ENCODE peak calls at places on chromosome 5, in five cellular contexts. X is HFF-Myc; C is lower leg skin; J is CD4-positive, alpha-beta memory T cell; V is GM12878. E is an unnamed sample.

GRCh38 chr5:92309336-92309991 is 926.3 kb upstream of the ARRDC3 start:
- DNase-seq in J (no peak), X (peak), C (no peak), V (no peak), E (peak)

GRCh38 chr5:78300464-78301045 is 6.1 kb upstream of the AP3B1 start:
- DNase-seq in C (no peak), V (no peak), X (no peak), J (peak), E (peak)

GRCh38 chr5:106097308-106097707 is 1573.4 kb downstream of the EFNA5 start:
- DNase-seq in C (no peak), J (no peak), V (no peak), X (no peak), E (no peak)

GRCh38 chr5:56974241-56974640 is 22.3 kb upstream of the MIER3 start:
- DNase-seq in J (no peak), C (no peak), V (no peak), X (no peak), E (no peak)

GRCh38 chr5:112594060-112594850 is 143.4 kb upstream of the APC start:
- DNase-seq in V (no peak), C (no peak), X (no peak), J (no peak), E (no peak)

GRCh38 chr5:57736716-57737115 is 254.1 kb upstream of the ACTBL2 start:
- DNase-seq in C (no peak), X (no peak), J (no peak), V (no peak), E (no peak)

GRCh38 chr5:15585826-15586591 is 86.0 kb downstream of the FBXL7 start:
- DNase-seq in V (no peak), C (no peak), J (no peak), X (no peak), E (no peak)

GRCh38 chr5:178564386-178564785 is 25.8 kb downstream of the COL23A1 start:
- DNase-seq in C (no peak), V (no peak), J (no peak), X (no peak), E (no peak)

GRCh38 chr5:173495225-173495904 is 121.1 kb downstream of the BOD1 start:
- DNase-seq in X (no peak), J (no peak), V (no peak), C (peak), E (no peak)

GRCh38 chr5:163269624-163270023 is 167.8 kb upstream of the CCNG1 start:
- DNase-seq in V (no peak), X (no peak), C (no peak), J (no peak), E (peak)

GRCh38 chr5:172641359-172642045 is 439 bp downstream of the NEURL1B start:
- DNase-seq in J (no peak), C (no peak), X (no peak), V (no peak), E (no peak)

GRCh38 chr5:168409601-168410458 is 76.4 kb upstream of the RARS1 start:
- DNase-seq in C (no peak), V (peak), J (peak), X (no peak), E (peak)

GRCh38 chr5:116576043-116576713 is 1.6 kb upstream of the SEMA6A start:
- DNase-seq in C (peak), J (no peak), X (peak), V (no peak), E (peak)

GRCh38 chr5:151270599-151270998 is 17.6 kb downstream of the GM2A start:
- DNase-seq in C (no peak), J (no peak), V (peak), X (no peak), E (no peak)

GRCh38 chr5:72255670-72256069 is 64.4 kb downstream of the MRPS27 start:
- DNase-seq in C (no peak), X (no peak), V (no peak), J (no peak), E (no peak)

DNA sequence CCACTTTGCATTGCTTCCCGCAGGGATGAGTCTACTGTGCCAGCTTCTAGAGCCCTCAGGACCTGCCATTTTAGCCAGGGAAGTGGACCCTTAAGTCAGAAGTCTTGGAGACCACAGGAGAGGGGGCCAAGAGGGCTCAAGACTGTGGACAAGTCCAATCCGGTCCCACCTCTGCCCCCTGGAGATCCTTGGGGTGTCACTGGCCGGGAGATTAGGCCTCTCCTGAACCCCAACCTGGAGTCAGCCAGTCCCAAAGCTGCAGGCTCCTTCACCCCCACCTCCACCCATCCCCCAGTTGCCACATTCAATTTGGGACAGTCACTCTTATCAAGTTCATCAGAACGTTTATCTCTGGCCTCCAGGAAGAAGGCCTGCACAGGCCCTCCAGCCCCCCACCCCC is 316 bp downstream of the SLC23A1 start:
- DNase-seq in J (no peak), C (no peak), X (no peak), V (no peak), E (no peak)
- H3K4me3 ChIP-seq in J (no peak), C (no peak), X (no peak), V (no peak), E (no peak)

DNA sequence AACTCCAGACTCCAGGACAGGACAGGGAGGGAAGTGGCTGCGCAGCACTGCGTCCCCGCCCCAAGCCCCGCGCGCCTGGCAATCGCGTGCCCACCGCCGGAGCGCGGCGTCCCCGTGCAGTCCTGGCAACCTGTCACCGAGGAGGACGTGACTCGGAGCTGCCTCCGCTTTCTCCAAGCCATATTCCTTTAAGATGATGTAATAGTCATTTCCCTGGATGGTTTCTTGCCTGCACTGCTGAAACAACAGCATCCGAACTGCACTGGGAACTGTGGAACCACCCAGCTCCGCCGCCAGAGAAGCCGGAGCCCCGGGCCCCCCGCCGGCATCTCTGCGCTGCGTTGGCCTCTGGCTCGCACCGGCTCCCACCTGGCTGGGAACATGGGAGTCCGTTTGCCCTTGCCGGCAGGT is 34.5 kb downstream of the KCTD16 start:
- DNase-seq in X (no peak), C (no peak), V (no peak), J (no peak), E (no peak)
- H3K4me3 ChIP-seq in X (peak), C (no peak), V (no peak), J (no peak), E (no peak)

DNA sequence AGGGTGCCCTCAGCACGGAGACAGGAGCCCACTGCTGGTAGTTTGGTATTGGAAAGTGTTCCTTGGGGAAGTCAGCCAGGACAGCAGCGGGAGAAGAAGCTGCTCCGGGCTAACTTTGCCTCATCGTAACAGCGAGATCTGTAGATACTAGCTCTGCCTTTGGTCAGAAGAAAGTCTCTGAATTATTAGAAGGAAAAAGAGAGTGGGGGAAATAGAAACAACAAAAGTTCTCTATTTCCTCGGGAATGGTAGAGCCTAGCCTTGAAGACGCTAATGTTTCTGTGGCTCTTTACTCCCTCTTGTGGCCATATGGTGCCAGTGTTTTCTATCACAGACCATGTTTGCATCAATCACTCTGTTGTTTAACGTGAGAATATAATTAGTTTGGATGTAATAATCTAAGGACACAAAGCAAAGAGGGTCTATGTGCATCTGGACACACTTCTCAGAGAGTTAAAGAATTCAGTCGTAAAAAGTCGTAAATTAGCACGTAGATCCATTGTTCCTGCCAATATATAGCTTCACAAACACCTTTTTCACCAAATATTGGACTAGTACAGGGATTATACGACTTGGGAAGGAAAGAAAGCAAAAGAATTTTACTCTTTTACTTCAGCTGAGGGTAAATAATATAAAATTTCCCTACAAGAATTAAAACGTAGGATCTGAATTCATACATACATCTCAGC is 40.2 kb upstream of the HSD17B4 start:
- DNase-seq in X (peak), C (peak), V (peak), J (peak), E (peak)
- H3K4me3 ChIP-seq in X (peak), C (peak), V (peak), J (peak), E (peak)

GRCh38 chr5:76084496-76085285 is 1.5 kb downstream of the SV2C start:
- DNase-seq in C (no peak), J (peak), X (no peak), V (no peak), E (no peak)

GRCh38 chr5:76081811-76082783 is 1.1 kb upstream of the SV2C start:
- DNase-seq in C (no peak), X (no peak), V (no peak), J (no peak), E (no peak)

GRCh38 chr5:76085286-76085579 is 2.0 kb downstream of the SV2C start:
- DNase-seq in J (no peak), X (no peak), V (no peak), C (no peak), E (no peak)

GRCh38 chr5:76083555-76084495 is 642 bp downstream of the SV2C start:
- DNase-seq in C (no peak), V (no peak), X (no peak), J (peak), E (no peak)

GRCh38 chr5:76082790-76083554 is at the start of gene SV2C:
- DNase-seq in V (no peak), X (no peak), C (no peak), J (peak), E (no peak)
- H3K4me3 ChIP-seq in V (peak), X (no peak), C (no peak), J (no peak), E (peak)

GRCh38 chr5:159969966-159970365 is 39.0 kb upstream of the TTC1 start:
- DNase-seq in X (no peak), J (no peak), V (no peak), C (no peak), E (no peak)

GRCh38 chr5:159972538-159973362 is 36.2 kb upstream of the TTC1 start:
- DNase-seq in C (no peak), V (no peak), X (no peak), J (no peak), E (no peak)

GRCh38 chr5:159971931-159972461 is 36.9 kb upstream of the TTC1 start:
- DNase-seq in V (no peak), J (no peak), X (no peak), C (no peak), E (no peak)

GRCh38 chr5:159971514-159971913 is 37.4 kb upstream of the TTC1 start:
- DNase-seq in V (no peak), C (no peak), J (no peak), X (no peak), E (no peak)

DNA sequence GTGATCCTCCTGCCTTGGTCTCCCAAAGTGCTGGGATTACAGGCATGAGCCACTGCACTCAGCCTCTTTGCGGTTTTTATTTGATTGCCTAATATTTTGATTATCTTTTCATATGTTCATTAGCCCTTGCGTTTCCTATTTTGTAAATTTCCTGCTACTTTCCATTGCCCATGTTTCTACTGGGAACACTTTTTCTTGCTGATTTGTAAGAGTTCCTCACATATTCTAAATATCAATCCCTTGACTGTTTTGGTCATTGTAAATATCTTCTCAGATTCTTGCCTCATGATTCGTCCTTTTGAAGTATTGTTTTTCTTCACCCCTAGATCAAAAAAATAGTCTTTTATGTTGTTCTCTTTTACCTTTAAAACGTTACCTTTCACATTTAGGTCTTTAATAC is 37.9 kb upstream of the TTC1 start:
- DNase-seq in C (no peak), J (no peak), X (no peak), V (no peak), E (no peak)
- H3K4me3 ChIP-seq in C (no peak), J (no peak), X (no peak), V (no peak), E (no peak)

GRCh38 chr5:124652892-124653441 is 93.5 kb downstream of the ZNF608 start:
- DNase-seq in V (no peak), C (no peak), J (no peak), X (no peak), E (no peak)

GRCh38 chr5:124650960-124651662 is 95.3 kb downstream of the ZNF608 start:
- DNase-seq in V (no peak), X (peak), C (no peak), J (no peak), E (no peak)

GRCh38 chr5:124652514-124652819 is 94.0 kb downstream of the ZNF608 start:
- DNase-seq in X (no peak), J (no peak), V (no peak), C (no peak), E (no peak)

GRCh38 chr5:124649548-124650501 is 96.6 kb downstream of the ZNF608 start:
- DNase-seq in J (peak), C (peak), V (peak), X (peak), E (peak)

DNA sequence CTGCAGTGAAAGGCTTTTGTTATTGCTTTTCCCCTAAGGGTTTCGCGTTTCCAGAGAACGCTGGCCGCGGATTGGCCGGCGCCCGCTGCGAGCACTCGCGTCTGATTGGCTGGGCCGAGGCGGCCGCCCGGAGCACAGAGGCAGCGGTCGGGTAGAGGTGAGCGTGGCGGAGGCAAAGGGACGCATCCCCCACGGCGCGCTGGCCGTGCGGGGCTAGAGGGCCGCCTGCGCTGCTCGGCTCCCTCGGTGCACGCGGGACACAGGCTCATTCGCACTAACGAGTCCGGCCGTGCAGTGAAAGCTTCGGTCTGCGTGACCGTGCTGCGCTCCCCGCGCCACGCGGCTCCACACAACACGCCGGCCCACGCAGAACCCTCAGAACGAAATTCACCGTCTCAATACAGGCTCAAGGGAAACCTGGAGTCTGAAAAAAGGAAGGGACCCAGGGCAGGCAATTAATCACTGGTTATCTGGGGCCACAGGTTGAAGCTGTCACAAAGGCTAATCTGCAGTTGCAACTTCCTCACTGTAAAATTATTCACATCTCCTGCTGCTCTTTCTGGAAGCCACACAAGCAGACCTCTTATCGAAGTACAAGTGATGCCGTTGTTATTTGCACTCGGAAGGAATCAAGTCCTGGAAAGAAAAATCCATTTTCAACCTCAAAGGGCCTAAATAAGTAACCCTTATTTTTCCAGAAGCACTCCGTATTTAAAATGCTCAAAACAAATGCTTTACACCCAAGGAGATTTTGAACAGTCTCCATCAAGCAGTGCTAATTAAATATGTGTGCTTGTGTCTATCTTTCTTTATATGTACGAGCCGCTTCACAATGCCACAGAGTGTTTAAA is 94.6 kb downstream of the ZNF608 start:
- DNase-seq in X (no peak), V (no peak), C (peak), J (peak), E (no peak)
- H3K4me3 ChIP-seq in X (peak), V (peak), C (peak), J (no peak), E (no peak)